ENCODE peak calls at places on chromosome 2, in nine cellular contexts. One of them, this sample, is unnamed.

GRCh38 chr2:188201639-188202038 is 90.0 kb upstream of the GULP1 start:
- DNase-seq in sigmoid colon: no peak
- DNase-seq in transverse colon: no peak
- DNase-seq in A549: no peak
- DNase-seq in body of pancreas: no peak
- DNase-seq in uterus: no peak
- DNase-seq in heart left ventricle: no peak
- DNase-seq in stomach: no peak
- DNase-seq in IMR-90: no peak
- DNase-seq in this sample: no peak

GRCh38 chr2:2328847-2329246 is 2.2 kb downstream of the MYT1L start:
- DNase-seq in body of pancreas: no peak
- DNase-seq in stomach: no peak
- DNase-seq in A549: no peak
- DNase-seq in uterus: no peak
- DNase-seq in transverse colon: no peak
- DNase-seq in heart left ventricle: no peak
- DNase-seq in IMR-90: no peak
- DNase-seq in sigmoid colon: no peak
- DNase-seq in this sample: no peak

GRCh38 chr2:119225926-119226325 is 2.3 kb downstream of the STEAP3 start:
- DNase-seq in sigmoid colon: no peak
- DNase-seq in body of pancreas: no peak
- DNase-seq in IMR-90: no peak
- DNase-seq in heart left ventricle: no peak
- DNase-seq in uterus: no peak
- DNase-seq in stomach: no peak
- DNase-seq in A549: no peak
- DNase-seq in transverse colon: no peak
- DNase-seq in this sample: no peak

GRCh38 chr2:231699006-231699405 is 9.3 kb upstream of the PTMA start:
- DNase-seq in A549: no peak
- DNase-seq in stomach: no peak
- DNase-seq in transverse colon: no peak
- DNase-seq in heart left ventricle: peak; percentile 81
- DNase-seq in body of pancreas: no peak
- DNase-seq in uterus: no peak
- DNase-seq in IMR-90: peak; percentile 37
- DNase-seq in sigmoid colon: peak; percentile 85
- DNase-seq in this sample: peak; percentile 43

GRCh38 chr2:190767821-190768220 is 112.8 kb upstream of the GLS start:
- DNase-seq in IMR-90: no peak
- DNase-seq in stomach: no peak
- DNase-seq in transverse colon: no peak
- DNase-seq in heart left ventricle: no peak
- DNase-seq in A549: no peak
- DNase-seq in uterus: no peak
- DNase-seq in sigmoid colon: no peak
- DNase-seq in body of pancreas: no peak
- DNase-seq in this sample: no peak

GRCh38 chr2:43040084-43040854 is 186.1 kb downstream of the ZFP36L2 start:
- DNase-seq in uterus: no peak
- DNase-seq in sigmoid colon: no peak
- DNase-seq in heart left ventricle: no peak
- DNase-seq in A549: no peak
- DNase-seq in IMR-90: no peak
- DNase-seq in body of pancreas: no peak
- DNase-seq in transverse colon: no peak
- DNase-seq in stomach: no peak
- DNase-seq in this sample: no peak

GRCh38 chr2:10305254-10305635 is 2.5 kb downstream of the HPCAL1 start:
- DNase-seq in transverse colon: no peak
- DNase-seq in heart left ventricle: no peak
- DNase-seq in stomach: no peak
- DNase-seq in A549: no peak
- DNase-seq in sigmoid colon: no peak
- DNase-seq in IMR-90: no peak
- DNase-seq in uterus: no peak
- DNase-seq in body of pancreas: no peak
- DNase-seq in this sample: no peak

GRCh38 chr2:102284611-102285010 is 26.8 kb upstream of the IL1RL1 start:
- DNase-seq in uterus: no peak
- DNase-seq in A549: no peak
- DNase-seq in stomach: no peak
- DNase-seq in transverse colon: no peak
- DNase-seq in IMR-90: no peak
- DNase-seq in heart left ventricle: no peak
- DNase-seq in sigmoid colon: no peak
- DNase-seq in body of pancreas: no peak
- DNase-seq in this sample: no peak

GRCh38 chr2:37982147-37982582 is 57.1 kb downstream of the RMDN2 start:
- DNase-seq in A549: no peak
- DNase-seq in IMR-90: peak; percentile 58
- DNase-seq in uterus: peak; percentile 79
- DNase-seq in heart left ventricle: peak; percentile 78
- DNase-seq in sigmoid colon: peak; percentile 78
- DNase-seq in transverse colon: peak; percentile 75
- DNase-seq in stomach: peak; percentile 70
- DNase-seq in body of pancreas: peak; percentile 74
- DNase-seq in this sample: peak; percentile 12

GRCh38 chr2:25297738-25298137 is 44.0 kb downstream of the DNMT3A start:
- DNase-seq in uterus: no peak
- DNase-seq in stomach: no peak
- DNase-seq in IMR-90: no peak
- DNase-seq in transverse colon: no peak
- DNase-seq in heart left ventricle: no peak
- DNase-seq in body of pancreas: no peak
- DNase-seq in A549: no peak
- DNase-seq in sigmoid colon: no peak
- DNase-seq in this sample: no peak
- TF ChIP-seq CTCF in uterus: no peak
- TF ChIP-seq CTCF in stomach: no peak
- TF ChIP-seq CTCF in IMR-90: no peak
- TF ChIP-seq CTCF in transverse colon: no peak
- TF ChIP-seq CTCF in heart left ventricle: no peak
- TF ChIP-seq CTCF in body of pancreas: peak; percentile 5
- TF ChIP-seq CTCF in A549: no peak
- TF ChIP-seq CTCF in sigmoid colon: no peak
- TF ChIP-seq CTCF in this sample: peak; percentile 10

GRCh38 chr2:11748861-11749645 is 2.6 kb downstream of the LPIN1 start:
- DNase-seq in A549: no peak
- DNase-seq in sigmoid colon: no peak
- DNase-seq in uterus: no peak
- DNase-seq in stomach: no peak
- DNase-seq in transverse colon: no peak
- DNase-seq in IMR-90: no peak
- DNase-seq in heart left ventricle: no peak
- DNase-seq in body of pancreas: no peak
- DNase-seq in this sample: no peak

GRCh38 chr2:11750422-11750821 is 4.0 kb downstream of the LPIN1 start:
- DNase-seq in stomach: no peak
- DNase-seq in A549: no peak
- DNase-seq in body of pancreas: no peak
- DNase-seq in transverse colon: no peak
- DNase-seq in heart left ventricle: no peak
- DNase-seq in uterus: no peak
- DNase-seq in sigmoid colon: no peak
- DNase-seq in IMR-90: no peak
- DNase-seq in this sample: no peak

GRCh38 chr2:11750917-11751316 is 4.5 kb downstream of the LPIN1 start:
- DNase-seq in uterus: no peak
- DNase-seq in transverse colon: peak; percentile 55
- DNase-seq in IMR-90: no peak
- DNase-seq in body of pancreas: no peak
- DNase-seq in heart left ventricle: no peak
- DNase-seq in sigmoid colon: no peak
- DNase-seq in A549: no peak
- DNase-seq in stomach: no peak
- DNase-seq in this sample: peak; percentile 49

GRCh38 chr2:11748018-11748860 is 1.8 kb downstream of the LPIN1 start:
- DNase-seq in body of pancreas: no peak
- DNase-seq in heart left ventricle: no peak
- DNase-seq in stomach: no peak
- DNase-seq in A549: no peak
- DNase-seq in transverse colon: no peak
- DNase-seq in uterus: no peak
- DNase-seq in sigmoid colon: no peak
- DNase-seq in IMR-90: no peak
- DNase-seq in this sample: no peak

GRCh38 chr2:11749646-11750349 is 3.4 kb downstream of the LPIN1 start:
- DNase-seq in IMR-90: peak; percentile 18
- DNase-seq in transverse colon: peak; percentile 53
- DNase-seq in heart left ventricle: no peak
- DNase-seq in uterus: no peak
- DNase-seq in A549: no peak
- DNase-seq in sigmoid colon: no peak
- DNase-seq in stomach: no peak
- DNase-seq in body of pancreas: no peak
- DNase-seq in this sample: no peak
- H3K4me3 ChIP-seq in IMR-90: no peak overlapping the region
- H3K4me3 ChIP-seq in transverse colon: no peak overlapping the region
- H3K4me3 ChIP-seq in heart left ventricle: no peak overlapping the region
- H3K4me3 ChIP-seq in uterus: no peak overlapping the region
- H3K4me3 ChIP-seq in A549: no peak overlapping the region
- H3K4me3 ChIP-seq in sigmoid colon: no peak overlapping the region
- H3K4me3 ChIP-seq in stomach: no peak overlapping the region
- H3K4me3 ChIP-seq in body of pancreas: no peak overlapping the region
- H3K4me3 ChIP-seq in this sample: peak overlapping the region; percentile 88

DNA sequence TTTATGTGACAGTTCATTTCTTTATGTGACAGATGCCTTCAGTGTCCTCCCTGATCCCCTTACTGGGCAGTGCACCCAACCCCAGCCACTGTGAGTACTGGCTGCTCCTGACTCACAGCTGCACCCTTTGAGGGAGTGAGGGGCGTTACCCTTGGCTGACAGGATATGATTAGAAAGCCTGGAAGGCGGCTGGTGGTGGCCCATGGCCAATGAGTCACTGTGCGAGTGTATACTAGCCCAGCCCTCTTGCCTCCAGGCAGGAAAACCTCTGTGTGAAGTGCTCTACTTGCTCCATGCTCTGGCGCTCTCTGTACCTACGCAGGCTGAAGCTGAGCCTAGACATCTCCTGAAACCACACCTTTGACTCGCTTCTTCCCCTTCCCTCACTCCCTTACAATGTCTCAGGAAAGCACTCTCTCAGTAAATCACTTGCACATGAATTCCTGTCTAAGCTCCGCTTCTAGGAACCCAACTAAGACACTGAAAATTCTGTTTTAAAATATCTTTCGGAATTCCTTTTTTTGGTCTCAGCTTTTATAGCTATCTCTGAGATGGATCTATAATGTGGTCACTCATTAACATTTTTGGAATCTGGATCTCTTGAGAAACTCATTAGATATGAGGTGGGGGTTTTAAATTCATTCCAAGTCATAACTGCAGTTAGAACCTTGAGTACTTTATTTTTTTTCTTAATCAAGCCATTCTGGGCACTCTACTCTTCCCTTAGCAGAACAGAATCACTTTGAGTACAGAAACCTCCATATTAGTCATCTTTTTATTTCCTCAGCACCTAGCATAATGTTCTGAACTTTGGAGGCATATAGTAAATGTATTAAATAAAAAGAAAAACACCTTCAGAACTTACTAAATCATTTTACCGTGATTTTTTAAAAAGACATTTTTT is 25.3 kb upstream of the STAM2 start:
- DNase-seq in A549: peak; percentile 82
- DNase-seq in transverse colon: peak; percentile 81
- DNase-seq in IMR-90: peak; percentile 98
- DNase-seq in uterus: peak; percentile 79
- DNase-seq in sigmoid colon: peak; percentile 91
- DNase-seq in heart left ventricle: peak; percentile 91
- DNase-seq in body of pancreas: peak; percentile 69
- DNase-seq in stomach: peak; percentile 88
- DNase-seq in this sample: peak; percentile 76
- TF ChIP-seq POLR2A in A549: no peak
- TF ChIP-seq POLR2A in transverse colon: no peak
- TF ChIP-seq POLR2A in IMR-90: peak; percentile 37
- TF ChIP-seq POLR2A in uterus: no peak
- TF ChIP-seq POLR2A in sigmoid colon: no peak
- TF ChIP-seq POLR2A in heart left ventricle: no peak
- TF ChIP-seq POLR2A in body of pancreas: no peak
- TF ChIP-seq POLR2A in stomach: no peak
- TF ChIP-seq POLR2A in this sample: peak; percentile 32

DNA sequence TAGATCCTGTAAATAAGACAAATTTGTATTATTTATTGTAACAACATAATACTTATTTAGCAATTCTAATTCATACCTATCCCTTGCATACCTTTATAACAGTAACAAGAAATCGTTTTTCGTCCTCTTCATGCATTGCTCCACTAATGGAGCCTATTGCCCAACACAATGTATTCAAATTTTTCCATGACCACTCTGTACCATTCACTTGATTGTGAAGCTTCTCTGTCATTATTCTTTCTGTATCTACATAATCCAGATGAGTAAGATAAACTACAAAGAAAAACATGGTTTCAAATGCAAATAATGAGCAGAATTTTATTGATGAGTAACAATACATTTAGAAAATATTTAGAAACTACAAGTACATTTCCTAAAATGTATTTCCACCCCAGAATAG is 21.6 kb upstream of the USP34 start:
- DNase-seq in body of pancreas: no peak
- DNase-seq in A549: no peak
- DNase-seq in heart left ventricle: no peak
- DNase-seq in IMR-90: no peak
- DNase-seq in sigmoid colon: no peak
- DNase-seq in stomach: no peak
- DNase-seq in transverse colon: no peak
- DNase-seq in uterus: no peak
- DNase-seq in this sample: no peak
- TF ChIP-seq CTCF in body of pancreas: no peak
- TF ChIP-seq CTCF in A549: no peak
- TF ChIP-seq CTCF in heart left ventricle: no peak
- TF ChIP-seq CTCF in IMR-90: no peak
- TF ChIP-seq CTCF in sigmoid colon: no peak
- TF ChIP-seq CTCF in stomach: no peak
- TF ChIP-seq CTCF in transverse colon: no peak
- TF ChIP-seq CTCF in uterus: no peak
- TF ChIP-seq CTCF in this sample: no peak

DNA sequence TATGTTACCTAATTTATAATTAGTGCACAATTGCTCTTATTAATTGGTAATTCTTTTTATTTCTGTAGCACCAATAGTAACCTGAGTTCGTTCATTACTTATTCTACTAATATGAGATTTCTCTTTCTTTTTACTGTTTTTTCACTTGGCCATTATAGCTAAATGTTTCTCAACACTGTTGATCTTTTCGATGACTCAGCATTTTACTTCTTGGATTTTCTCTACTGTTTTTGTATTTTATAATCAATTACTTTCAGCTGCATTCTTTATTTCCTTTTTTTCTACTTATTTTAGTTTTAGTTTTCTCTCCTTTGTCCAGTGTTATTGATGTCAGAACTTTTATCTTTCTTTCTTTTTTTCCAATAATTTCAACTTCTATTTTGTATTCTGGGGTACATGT is 589.4 kb upstream of the SOX11 start:
- DNase-seq in sigmoid colon: no peak
- DNase-seq in uterus: no peak
- DNase-seq in stomach: no peak
- DNase-seq in body of pancreas: no peak
- DNase-seq in IMR-90: no peak
- DNase-seq in transverse colon: no peak
- DNase-seq in A549: no peak
- DNase-seq in heart left ventricle: no peak
- DNase-seq in this sample: no peak
- H3K4me3 ChIP-seq in sigmoid colon: no peak overlapping the region
- H3K4me3 ChIP-seq in uterus: no peak overlapping the region
- H3K4me3 ChIP-seq in stomach: no peak overlapping the region
- H3K4me3 ChIP-seq in body of pancreas: no peak overlapping the region
- H3K4me3 ChIP-seq in IMR-90: no peak overlapping the region
- H3K4me3 ChIP-seq in transverse colon: no peak overlapping the region
- H3K4me3 ChIP-seq in A549: no peak overlapping the region
- H3K4me3 ChIP-seq in heart left ventricle: no peak overlapping the region
- H3K4me3 ChIP-seq in this sample: no peak overlapping the region

This sample was measured in gastrocnemius medialis.